ENCODE peak calls at places on chromosomes 1 and 21, in four cellular contexts. One of them, this sample, is unnamed.

GRCh38 chr21:46122241-46122671 is 24.3 kb downstream of the COL6A2 start:
- DNase-seq in keratinocyte: no peak
- DNase-seq in thoracic aorta: no peak
- DNase-seq in cardiac muscle cell: peak; percentile 60
- DNase-seq in this sample: peak; percentile 19

GRCh38 chr1:236176337-236177336 is 34.3 kb downstream of the GPR137B start:
- DNase-seq in keratinocyte: no peak
- DNase-seq in cardiac muscle cell: peak; percentile 19
- DNase-seq in thoracic aorta: no peak
- DNase-seq in this sample: no peak

GRCh38 chr1:1842360-1843146 is 48.3 kb downstream of the GNB1 start:
- DNase-seq in thoracic aorta: no peak
- DNase-seq in keratinocyte: no peak
- DNase-seq in cardiac muscle cell: no peak
- DNase-seq in this sample: no peak

GRCh38 chr1:154416496-154417337 is 11.6 kb downstream of the IL6R start:
- DNase-seq in thoracic aorta: no peak
- DNase-seq in cardiac muscle cell: no peak
- DNase-seq in keratinocyte: no peak
- DNase-seq in this sample: peak; percentile 10

GRCh38 chr1:65109515-65109914 is 38.5 kb upstream of the AK4 start:
- DNase-seq in thoracic aorta: no peak
- DNase-seq in keratinocyte: no peak
- DNase-seq in cardiac muscle cell: no peak
- DNase-seq in this sample: no peak

GRCh38 chr1:117544509-117545109 is 61.2 kb upstream of the TENT5C start:
- DNase-seq in cardiac muscle cell: no peak
- DNase-seq in thoracic aorta: no peak
- DNase-seq in keratinocyte: no peak
- DNase-seq in this sample: no peak

GRCh38 chr1:20029178-20029912 is 40.6 kb upstream of the PLA2G5 start:
- DNase-seq in keratinocyte: no peak
- DNase-seq in cardiac muscle cell: peak; percentile 83
- DNase-seq in thoracic aorta: no peak
- DNase-seq in this sample: no peak

GRCh38 chr1:172342584-172343245 is 77.8 kb upstream of the C1orf105 start:
- DNase-seq in cardiac muscle cell: no peak
- DNase-seq in keratinocyte: no peak
- DNase-seq in thoracic aorta: no peak
- DNase-seq in this sample: no peak

GRCh38 chr21:42316891-42317290 is 1.7 kb upstream of the TFF3 start:
- DNase-seq in keratinocyte: no peak
- DNase-seq in cardiac muscle cell: no peak
- DNase-seq in thoracic aorta: no peak
- DNase-seq in this sample: no peak

GRCh38 chr1:165580931-165581871 is 37.4 kb downstream of the LRRC52 start:
- DNase-seq in keratinocyte: peak; percentile 41
- DNase-seq in thoracic aorta: no peak
- DNase-seq in cardiac muscle cell: no peak
- DNase-seq in this sample: no peak

GRCh38 chr1:156622581-156623297 is 3.5 kb downstream of the HAPLN2 start:
- DNase-seq in keratinocyte: no peak
- DNase-seq in cardiac muscle cell: no peak
- DNase-seq in thoracic aorta: no peak
- DNase-seq in this sample: no peak

GRCh38 chr1:156615946-156616345 is 3.3 kb upstream of the HAPLN2 start:
- DNase-seq in keratinocyte: no peak
- DNase-seq in thoracic aorta: no peak
- DNase-seq in cardiac muscle cell: no peak
- DNase-seq in this sample: no peak

GRCh38 chr1:156619582-156619955 is 354 bp downstream of the HAPLN2 start:
- DNase-seq in thoracic aorta: no peak
- DNase-seq in keratinocyte: no peak
- DNase-seq in cardiac muscle cell: no peak
- DNase-seq in this sample: no peak

GRCh38 chr1:156616463-156616862 is 2.8 kb upstream of the HAPLN2 start:
- DNase-seq in cardiac muscle cell: peak; percentile 75
- DNase-seq in keratinocyte: no peak
- DNase-seq in thoracic aorta: no peak
- DNase-seq in this sample: no peak

DNA sequence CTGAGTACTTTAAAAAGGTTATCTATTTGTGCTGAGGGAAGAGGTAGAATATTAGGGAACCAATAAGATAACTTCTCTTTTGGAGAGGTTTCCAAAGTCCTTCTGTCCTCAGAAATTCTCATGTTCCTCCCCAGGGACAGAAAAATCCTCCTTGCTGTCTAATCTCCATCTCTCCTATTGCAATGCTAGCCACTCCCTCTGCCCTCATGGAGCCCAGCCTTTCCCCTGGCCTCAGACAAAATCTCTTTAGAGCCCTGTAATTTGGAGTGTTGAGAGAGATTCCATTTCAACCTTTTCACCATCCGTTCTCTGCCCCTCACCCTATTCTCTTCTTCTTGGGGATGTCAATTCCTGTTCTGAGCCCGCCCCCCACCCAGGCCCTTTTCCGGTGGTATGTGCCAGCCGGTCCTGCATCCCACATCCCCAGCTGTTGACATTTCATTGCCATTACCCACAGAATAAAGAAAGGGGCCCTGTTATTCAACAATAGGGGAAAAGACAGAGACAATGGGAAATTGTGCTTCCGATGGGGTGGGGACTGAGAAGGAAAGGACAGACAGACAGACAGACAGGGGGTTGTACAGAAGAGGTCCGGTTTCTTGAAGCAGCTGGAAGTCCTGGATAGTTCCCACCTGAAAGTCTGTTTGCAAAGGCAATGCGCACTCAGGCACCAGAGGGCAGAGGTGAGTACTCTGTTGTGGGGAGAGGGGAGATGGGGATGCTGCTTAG is at the start of gene HAPLN2:
- DNase-seq in keratinocyte: no peak
- DNase-seq in thoracic aorta: no peak
- DNase-seq in cardiac muscle cell: no peak
- DNase-seq in this sample: no peak
- TF ChIP-seq CTCF in keratinocyte: peak; percentile 73
- TF ChIP-seq CTCF in thoracic aorta: no peak
- TF ChIP-seq CTCF in cardiac muscle cell: peak; percentile 57
- TF ChIP-seq CTCF in this sample: no peak

DNA sequence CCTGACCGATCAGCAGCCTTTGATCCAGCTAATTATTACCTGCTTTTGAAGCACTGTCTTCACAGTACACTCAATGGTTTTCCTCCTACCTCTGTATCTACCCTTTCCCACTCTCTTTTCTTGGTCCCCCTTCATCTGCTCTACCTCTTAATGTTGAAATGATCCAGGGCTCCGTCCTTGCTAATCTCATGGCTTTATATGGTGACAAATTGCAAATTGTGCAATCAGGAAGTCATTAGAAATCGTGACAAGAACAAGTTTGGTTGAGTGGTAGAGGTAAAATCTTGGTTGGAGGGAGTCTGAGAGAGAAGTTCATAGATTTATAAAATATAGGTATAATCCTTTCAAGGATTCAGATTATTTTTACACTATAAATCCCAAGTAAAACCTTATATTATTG is 9.6 kb upstream of the CYB5R1 start:
- DNase-seq in cardiac muscle cell: no peak
- DNase-seq in thoracic aorta: no peak
- DNase-seq in keratinocyte: no peak
- DNase-seq in this sample: no peak
- TF ChIP-seq CTCF in cardiac muscle cell: no peak
- TF ChIP-seq CTCF in thoracic aorta: no peak
- TF ChIP-seq CTCF in keratinocyte: no peak
- TF ChIP-seq CTCF in this sample: no peak

GRCh38 chr1:41353744-41354143 is 7.5 kb upstream of the FOXO6 start:
- DNase-seq in cardiac muscle cell: peak; percentile 34
- DNase-seq in thoracic aorta: no peak
- DNase-seq in keratinocyte: no peak
- DNase-seq in this sample: no peak

GRCh38 chr1:41355761-41356160 is 5.5 kb upstream of the FOXO6 start:
- DNase-seq in cardiac muscle cell: no peak
- DNase-seq in keratinocyte: no peak
- DNase-seq in thoracic aorta: no peak
- DNase-seq in this sample: no peak

GRCh38 chr1:41356752-41357151 is 4.5 kb upstream of the FOXO6 start:
- DNase-seq in keratinocyte: no peak
- DNase-seq in cardiac muscle cell: no peak
- DNase-seq in thoracic aorta: no peak
- DNase-seq in this sample: no peak

GRCh38 chr1:41355356-41355755 is 5.9 kb upstream of the FOXO6 start:
- DNase-seq in keratinocyte: no peak
- DNase-seq in cardiac muscle cell: no peak
- DNase-seq in thoracic aorta: no peak
- DNase-seq in this sample: no peak

DNA sequence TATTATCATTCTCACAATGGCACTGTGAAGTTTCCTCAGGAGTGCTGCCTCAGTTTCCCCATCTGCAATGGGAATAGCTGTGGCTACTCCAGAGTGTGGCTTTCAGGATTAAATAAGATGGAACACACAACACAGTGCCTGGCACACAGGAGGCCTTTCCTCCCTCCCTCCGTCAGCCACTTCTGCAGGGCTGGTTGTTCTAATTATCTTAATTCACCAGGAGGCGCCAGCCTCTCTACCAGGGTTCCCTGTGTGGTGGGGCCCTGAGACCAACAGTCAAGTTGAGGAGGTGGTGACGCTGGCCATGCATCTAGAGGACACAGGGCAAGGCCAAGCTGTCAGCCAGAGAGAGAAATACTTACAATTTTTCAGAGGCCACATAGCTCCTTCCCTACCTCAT is 6.3 kb upstream of the FOXO6 start:
- DNase-seq in cardiac muscle cell: no peak
- DNase-seq in thoracic aorta: no peak
- DNase-seq in keratinocyte: no peak
- DNase-seq in this sample: no peak
- TF ChIP-seq CTCF in cardiac muscle cell: no peak
- TF ChIP-seq CTCF in thoracic aorta: no peak
- TF ChIP-seq CTCF in keratinocyte: no peak
- TF ChIP-seq CTCF in this sample: no peak

GRCh38 chr1:45550401-45551305 is at the start of gene AKR1A1:
- DNase-seq in cardiac muscle cell: peak; percentile 90
- DNase-seq in keratinocyte: peak; percentile 73
- DNase-seq in thoracic aorta: peak; percentile 38
- DNase-seq in this sample: peak; percentile 64
- TF ChIP-seq CTCF in cardiac muscle cell: no peak
- TF ChIP-seq CTCF in keratinocyte: no peak
- TF ChIP-seq CTCF in thoracic aorta: peak; percentile 23
- TF ChIP-seq CTCF in this sample: no peak

GRCh38 chr1:53712276-53712675 is 26.7 kb downstream of the GLIS1 start:
- DNase-seq in thoracic aorta: no peak
- DNase-seq in cardiac muscle cell: no peak
- DNase-seq in keratinocyte: no peak
- DNase-seq in this sample: no peak

GRCh38 chr1:53719469-53719868 is 19.5 kb downstream of the GLIS1 start:
- DNase-seq in thoracic aorta: no peak
- DNase-seq in cardiac muscle cell: no peak
- DNase-seq in keratinocyte: no peak
- DNase-seq in this sample: no peak

GRCh38 chr1:53717025-53717804 is 21.7 kb downstream of the GLIS1 start:
- DNase-seq in thoracic aorta: no peak
- DNase-seq in cardiac muscle cell: no peak
- DNase-seq in keratinocyte: no peak
- DNase-seq in this sample: no peak

GRCh38 chr1:53716150-53716549 is 22.8 kb downstream of the GLIS1 start:
- DNase-seq in thoracic aorta: no peak
- DNase-seq in keratinocyte: no peak
- DNase-seq in cardiac muscle cell: no peak
- DNase-seq in this sample: no peak

GRCh38 chr1:53715478-53715877 is 23.5 kb downstream of the GLIS1 start:
- DNase-seq in cardiac muscle cell: peak; percentile 53
- DNase-seq in keratinocyte: no peak
- DNase-seq in thoracic aorta: no peak
- DNase-seq in this sample: no peak
- TF ChIP-seq CTCF in cardiac muscle cell: peak; percentile 67
- TF ChIP-seq CTCF in keratinocyte: peak; percentile 67
- TF ChIP-seq CTCF in thoracic aorta: no peak
- TF ChIP-seq CTCF in this sample: no peak

GRCh38 chr1:25565626-25566025 is 22.2 kb downstream of the LDLRAP1 start:
- DNase-seq in thoracic aorta: no peak
- DNase-seq in keratinocyte: no peak
- DNase-seq in cardiac muscle cell: no peak
- DNase-seq in this sample: no peak

GRCh38 chr1:25567710-25568089 is 24.3 kb downstream of the LDLRAP1 start:
- DNase-seq in thoracic aorta: no peak
- DNase-seq in keratinocyte: no peak
- DNase-seq in cardiac muscle cell: no peak
- DNase-seq in this sample: no peak

GRCh38 chr1:25568090-25568833 is 24.9 kb downstream of the LDLRAP1 start:
- DNase-seq in cardiac muscle cell: peak; percentile 70
- DNase-seq in thoracic aorta: peak; percentile 51
- DNase-seq in keratinocyte: peak; percentile 96
- DNase-seq in this sample: no peak

GRCh38 chr1:25566186-25566729 is 22.9 kb downstream of the LDLRAP1 start:
- DNase-seq in thoracic aorta: no peak
- DNase-seq in keratinocyte: no peak
- DNase-seq in cardiac muscle cell: no peak
- DNase-seq in this sample: no peak

GRCh38 chr1:25566730-25567341 is 23.4 kb downstream of the LDLRAP1 start:
- DNase-seq in thoracic aorta: no peak
- DNase-seq in cardiac muscle cell: peak; percentile 43
- DNase-seq in keratinocyte: no peak
- DNase-seq in this sample: no peak
- TF ChIP-seq CTCF in thoracic aorta: no peak
- TF ChIP-seq CTCF in cardiac muscle cell: no peak
- TF ChIP-seq CTCF in keratinocyte: no peak
- TF ChIP-seq CTCF in this sample: no peak

GRCh38 chr1:230277201-230277771 is 148.8 kb downstream of the PGBD5 start:
- DNase-seq in cardiac muscle cell: no peak
- DNase-seq in keratinocyte: no peak
- DNase-seq in thoracic aorta: no peak
- DNase-seq in this sample: no peak
- TF ChIP-seq CTCF in cardiac muscle cell: no peak
- TF ChIP-seq CTCF in keratinocyte: no peak
- TF ChIP-seq CTCF in thoracic aorta: no peak
- TF ChIP-seq CTCF in this sample: no peak

DNA sequence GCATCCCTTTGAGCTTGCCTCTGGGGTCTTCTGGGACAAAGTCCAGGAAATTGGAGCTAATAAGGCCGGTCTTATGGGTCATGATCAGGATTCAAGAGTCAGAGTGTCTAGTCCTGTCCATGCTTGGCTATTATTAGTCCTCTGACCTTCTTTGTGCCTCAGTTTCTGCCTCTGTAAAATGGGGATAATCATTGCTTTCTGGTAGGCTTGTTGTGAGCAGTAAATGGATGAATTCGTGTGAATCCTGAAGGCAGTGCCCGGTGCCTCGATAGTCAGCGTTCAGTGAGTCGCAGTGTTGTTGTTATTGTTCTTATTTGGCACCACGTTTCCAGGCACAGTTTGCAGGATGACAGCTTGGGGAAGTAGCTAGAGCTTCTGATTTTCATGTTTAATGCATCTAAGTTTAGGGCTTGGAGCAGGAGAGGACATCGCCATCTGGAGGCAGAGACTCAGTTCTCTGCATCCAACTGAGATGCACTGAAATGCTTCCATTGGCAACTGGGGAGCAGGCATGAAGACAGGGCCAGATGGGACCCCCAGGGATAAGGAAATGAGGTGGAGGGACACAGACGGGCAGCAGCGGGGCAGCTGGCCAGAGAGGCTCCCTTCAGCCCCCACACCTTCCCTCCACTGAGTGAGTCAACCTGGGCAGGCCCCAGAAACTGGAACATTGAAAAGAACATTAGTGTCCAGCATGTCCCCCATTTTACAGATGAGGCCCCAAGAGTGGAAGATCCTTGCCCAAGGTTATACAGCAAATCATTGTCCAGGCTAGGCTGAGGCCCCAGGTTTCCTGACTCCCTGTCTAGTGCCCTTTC is 160.3 kb downstream of the PTPRU start:
- DNase-seq in thoracic aorta: no peak
- DNase-seq in cardiac muscle cell: peak; percentile 39
- DNase-seq in keratinocyte: no peak
- DNase-seq in this sample: no peak
- TF ChIP-seq CTCF in thoracic aorta: no peak
- TF ChIP-seq CTCF in cardiac muscle cell: peak; percentile 35
- TF ChIP-seq CTCF in keratinocyte: peak; percentile 64
- TF ChIP-seq CTCF in this sample: no peak

This sample was measured in omental fat pad.